ENCODE peak calls at places on chromosome 11, in nine cellular contexts. F is pancreas; I is Peyer's patch; B is ascending aorta; J is CD8-positive, alpha-beta T cell; L is GM23338; D is upper lobe of right lung; H is cardiac muscle cell; Z is adrenal gland. A is an unnamed sample. For H3K36me3 and H3K4me1, the result is how much of the 10 kb centered on the place peaks cover.

GRCh38 chr11:65311197-65311631 is 3.5 kb upstream of the CDC42EP2 start:
- DNase-seq in F (peak), H (no peak), Z (no peak), B (no peak), L (no peak), D (peak), I (peak), J (no peak), A (no peak)

GRCh38 chr11:47971501-47971900 is 8.9 kb upstream of the PTPRJ start:
- DNase-seq in D (no peak), L (no peak), I (no peak), H (no peak), B (no peak), F (no peak), J (no peak), Z (no peak), A (no peak)

GRCh38 chr11:134155456-134155855 is 68.3 kb downstream of the NCAPD3 start:
- DNase-seq in Z (no peak), H (no peak), F (no peak), D (no peak), B (no peak), L (no peak), I (no peak), J (no peak), A (no peak)

GRCh38 chr11:84549221-84549620 is 1077.9 kb downstream of the DLG2 start:
- DNase-seq in F (no peak), J (no peak), Z (no peak), D (no peak), B (no peak), H (no peak), L (no peak), I (no peak), A (no peak)

GRCh38 chr11:130434521-130435223 is 6.3 kb upstream of the ADAMTS8 start:
- DNase-seq in B (peak), H (peak), L (peak), I (peak), Z (peak), D (peak), F (peak), J (peak), A (no peak)

GRCh38 chr11:1706634-1707400 is 9.8 kb downstream of the KRTAP5-6 start:
- DNase-seq in L (no peak), D (no peak), Z (no peak), F (no peak), I (no peak), B (peak), J (no peak), H (no peak), A (no peak)

GRCh38 chr11:118910309-118911112 is 15.2 kb downstream of the BCL9L start:
- DNase-seq in F (peak), H (peak), L (peak), B (peak), J (no peak), Z (peak), D (peak), I (peak), A (peak)

GRCh38 chr11:119617343-119617713 is 111.7 kb downstream of the NECTIN1 start:
- DNase-seq in H (no peak), L (no peak), I (peak), F (no peak), J (no peak), B (no peak), Z (no peak), D (no peak), A (no peak)

GRCh38 chr11:86143429-86144030 is 74.6 kb upstream of the PICALM start:
- DNase-seq in F (no peak), L (no peak), D (no peak), I (no peak), H (no peak), Z (no peak), B (no peak), J (no peak), A (no peak)

GRCh38 chr11:23236846-23237550 is 376.7 kb upstream of the CCDC179 start:
- DNase-seq in Z (no peak), H (no peak), F (no peak), I (no peak), D (no peak), B (no peak), J (no peak), L (no peak), A (no peak)

GRCh38 chr11:64094463-64095223 is 58.9 kb downstream of the FLRT1 start:
- DNase-seq in D (no peak), J (no peak), F (no peak), H (no peak), I (no peak), Z (peak), L (no peak), B (no peak), A (no peak)
- TF ChIP-seq CTCF in D (no peak), J (no peak), F (no peak), H (no peak), I (no peak), Z (no peak), L (peak), B (no peak), A (no peak)

DNA sequence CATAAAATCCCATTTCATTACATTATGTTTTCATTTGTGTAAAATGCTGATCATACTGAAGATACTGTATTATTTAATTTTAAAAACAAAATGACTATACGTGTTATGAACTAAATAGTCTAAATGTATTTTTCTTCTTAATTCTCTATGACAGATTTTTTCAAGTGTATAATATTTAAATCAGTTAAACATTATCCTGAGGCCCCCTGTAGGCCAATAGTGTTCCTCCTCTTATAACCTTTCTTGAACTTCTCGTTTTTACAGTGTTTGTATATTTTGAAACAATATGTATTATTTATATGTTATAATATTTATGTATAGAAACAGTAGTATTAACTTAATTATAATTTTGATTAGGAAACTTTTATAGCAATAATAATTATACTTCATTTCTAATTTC is 151.1 kb upstream of the CHORDC1 start:
- DNase-seq in H (no peak), D (no peak), Z (no peak), F (no peak), J (no peak), I (no peak), L (no peak), B (no peak), A (no peak)
- H3K36me3 ChIP-seq in H (under half), D (under half), Z (under half), F (under half), J (under half), I (under half), L (under half), B (under half), A (under half)

DNA sequence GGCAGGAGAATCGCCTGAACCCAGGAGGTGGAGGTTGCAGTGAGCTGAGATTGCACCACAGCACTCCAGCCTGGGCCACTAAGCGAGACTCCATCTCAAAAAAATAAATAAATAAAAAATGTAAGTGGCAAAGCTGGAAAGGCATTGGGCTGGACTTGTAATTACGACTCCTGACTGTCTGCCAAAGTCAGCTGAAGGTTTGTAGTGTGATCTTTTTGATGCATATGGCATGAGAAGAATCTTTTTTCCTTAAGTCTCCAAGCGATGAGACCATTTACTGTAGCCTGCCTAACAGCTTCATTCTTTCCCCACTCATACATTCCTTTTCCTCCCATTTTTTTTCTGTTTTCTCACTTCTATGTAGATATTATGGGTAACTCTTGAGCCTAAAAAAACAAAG is 24.8 kb downstream of the CTNND1 start:
- DNase-seq in F (no peak), L (no peak), Z (no peak), B (no peak), D (no peak), H (no peak), I (no peak), J (no peak), A (no peak)
- H3K4me1 ChIP-seq in F (half or more), L (under half), Z (under half), B (under half), D (half or more), H (under half), I (half or more), J (under half), A (under half)

GRCh38 chr11:60625262-60625661 is 74.2 kb upstream of the MS4A8 start:
- DNase-seq in F (no peak), Z (peak), H (peak), L (peak), I (no peak), D (no peak), J (no peak), B (no peak), A (no peak)
- TF ChIP-seq CTCF in F (no peak), Z (peak), H (peak), L (peak), I (peak), D (peak), J (no peak), B (no peak), A (peak)

DNA sequence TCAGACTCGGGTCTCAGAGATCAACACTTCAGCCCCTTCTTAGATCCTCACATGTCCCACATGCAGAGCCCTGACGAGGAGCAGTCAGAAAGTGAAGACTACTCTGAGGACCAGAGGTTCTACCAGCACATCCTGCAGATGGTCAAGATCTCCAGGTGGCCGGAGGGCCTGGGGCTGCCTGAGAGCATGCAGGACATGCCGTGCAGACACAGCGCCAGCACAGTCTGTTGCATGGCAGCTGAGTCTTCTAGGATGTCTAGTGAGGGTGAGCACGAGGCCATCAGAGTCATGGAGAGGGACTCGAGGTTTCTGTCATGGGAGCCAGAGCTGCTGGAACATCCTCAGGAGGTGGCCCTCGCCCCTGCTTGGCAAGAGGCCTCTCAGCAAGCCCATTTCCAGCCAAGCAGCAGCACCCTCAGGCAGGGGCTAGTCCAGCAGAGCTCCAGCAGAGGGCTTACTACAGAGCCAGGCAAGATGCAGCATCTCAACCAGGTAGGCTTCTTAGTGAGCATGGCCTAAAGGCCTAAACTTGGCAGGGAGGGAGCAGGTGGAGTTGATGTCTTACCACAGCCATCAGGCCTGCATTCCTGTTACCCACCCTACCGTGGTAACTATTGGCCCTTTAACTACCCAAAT is 28.6 kb downstream of the CEP164 start:
- DNase-seq in J (no peak), F (no peak), Z (no peak), B (no peak), I (no peak), L (no peak), H (no peak), D (no peak), A (no peak)
- H3K36me3 ChIP-seq in J (under half), F (under half), Z (under half), B (half or more), I (under half), L (under half), H (under half), D (half or more), A (under half)

GRCh38 chr11:12705874-12706273 is 31.7 kb downstream of the TEAD1 start:
- DNase-seq in H (no peak), I (no peak), J (no peak), Z (no peak), D (no peak), L (no peak), B (no peak), F (no peak), A (no peak)
- H3K4me1 ChIP-seq in H (half or more), I (under half), J (under half), Z (under half), D (under half), L (half or more), B (under half), F (under half), A (under half)